ENCODE peak calls at places on chromosomes 6 and 20, in four cellular contexts. One of them, this sample, is unnamed. For H3K4me1, the result is how much of the 10 kb centered on the place peaks cover.

GRCh38 chr6:156017838-156018237 is 562.2 kb upstream of the NOX3 start:
- DNase-seq in body of pancreas: no peak
- DNase-seq in prostate gland: no peak
- DNase-seq in A549: no peak
- DNase-seq in this sample: no peak

GRCh38 chr20:56463428-56463827 is 5.0 kb upstream of the RTF2 start:
- DNase-seq in body of pancreas: no peak
- DNase-seq in A549: no peak
- DNase-seq in prostate gland: no peak
- DNase-seq in this sample: no peak

GRCh38 chr6:14658909-14659561 is 541.5 kb downstream of the CD83 start:
- DNase-seq in A549: no peak
- DNase-seq in body of pancreas: no peak
- DNase-seq in prostate gland: no peak
- DNase-seq in this sample: peak

GRCh38 chr6:165571068-165571682 is 91.9 kb downstream of the PDE10A start:
- DNase-seq in prostate gland: no peak
- DNase-seq in body of pancreas: no peak
- DNase-seq in A549: no peak
- DNase-seq in this sample: no peak

GRCh38 chr20:56748476-56749377 is 119.6 kb downstream of the TFAP2C start:
- DNase-seq in prostate gland: no peak
- DNase-seq in body of pancreas: no peak
- DNase-seq in A549: no peak
- DNase-seq in this sample: no peak

GRCh38 chr6:157185171-157185570 is 138.1 kb downstream of the TMEM242 start:
- DNase-seq in prostate gland: no peak
- DNase-seq in A549: no peak
- DNase-seq in body of pancreas: no peak
- DNase-seq in this sample: no peak

GRCh38 chr20:57507477-57507876 is 17.5 kb downstream of the CTCFL start:
- DNase-seq in A549: no peak
- DNase-seq in prostate gland: no peak
- DNase-seq in body of pancreas: peak
- DNase-seq in this sample: peak

GRCh38 chr6:79031821-79032590 is 46.0 kb downstream of the PHIP start:
- DNase-seq in A549: no peak
- DNase-seq in prostate gland: no peak
- DNase-seq in body of pancreas: no peak
- DNase-seq in this sample: no peak

GRCh38 chr6:137102851-137103492 is 58.2 kb upstream of the IL20RA start:
- DNase-seq in A549: no peak
- DNase-seq in prostate gland: no peak
- DNase-seq in body of pancreas: no peak
- DNase-seq in this sample: no peak

DNA sequence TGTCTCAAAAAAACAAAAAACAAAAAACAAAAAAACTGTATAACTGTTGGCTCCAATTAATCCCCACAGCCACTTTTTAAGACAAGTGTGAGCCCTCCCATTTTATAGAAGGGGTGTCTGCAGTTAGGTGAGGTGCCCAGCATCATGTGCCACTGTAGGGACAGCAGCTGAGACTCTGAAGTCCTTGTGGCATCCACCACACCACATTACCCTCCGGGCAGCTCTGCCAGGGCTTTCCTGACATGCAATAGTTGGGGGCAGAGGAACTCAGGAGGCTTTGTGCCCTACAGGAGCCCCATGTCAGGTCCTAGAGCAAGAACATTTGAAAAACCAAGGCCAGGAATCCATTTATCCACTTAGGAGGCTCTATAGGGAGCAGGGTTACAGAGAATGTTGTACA is 17.3 kb downstream of the PKIG start:
- DNase-seq in A549: no peak
- DNase-seq in prostate gland: no peak
- DNase-seq in body of pancreas: no peak
- DNase-seq in this sample: no peak
- H3K4me1 ChIP-seq in A549: under half
- H3K4me1 ChIP-seq in prostate gland: under half
- H3K4me1 ChIP-seq in body of pancreas: under half
- H3K4me1 ChIP-seq in this sample: under half

GRCh38 chr6:28734443-28734959 is 189.3 kb downstream of the TRIM27 start:
- DNase-seq in prostate gland: no peak
- DNase-seq in body of pancreas: no peak
- DNase-seq in A549: no peak
- DNase-seq in this sample: no peak

GRCh38 chr6:28736121-28736520 is 187.7 kb downstream of the TRIM27 start:
- DNase-seq in body of pancreas: no peak
- DNase-seq in prostate gland: no peak
- DNase-seq in A549: no peak
- DNase-seq in this sample: no peak

GRCh38 chr6:28738396-28738765 is 185.4 kb downstream of the TRIM27 start:
- DNase-seq in A549: no peak
- DNase-seq in prostate gland: no peak
- DNase-seq in body of pancreas: no peak
- DNase-seq in this sample: no peak

GRCh38 chr6:28741363-28741762 is 182.4 kb downstream of the TRIM27 start:
- DNase-seq in prostate gland: no peak
- DNase-seq in A549: no peak
- DNase-seq in body of pancreas: no peak
- DNase-seq in this sample: no peak

GRCh38 chr6:28737750-28738395 is 185.9 kb downstream of the TRIM27 start:
- DNase-seq in A549: no peak
- DNase-seq in body of pancreas: no peak
- DNase-seq in prostate gland: no peak
- DNase-seq in this sample: no peak
- H3K4me3 ChIP-seq in A549: no peak
- H3K4me3 ChIP-seq in body of pancreas: no peak
- H3K4me3 ChIP-seq in prostate gland: no peak
- H3K4me3 ChIP-seq in this sample: no peak

GRCh38 chr6:121645100-121645745 is 209.8 kb downstream of the GJA1 start:
- DNase-seq in prostate gland: no peak
- DNase-seq in body of pancreas: no peak
- DNase-seq in A549: no peak
- DNase-seq in this sample: no peak

GRCh38 chr6:121649951-121650350 is 214.5 kb downstream of the GJA1 start:
- DNase-seq in prostate gland: no peak
- DNase-seq in body of pancreas: no peak
- DNase-seq in A549: no peak
- DNase-seq in this sample: no peak

GRCh38 chr6:121652223-121652622 is 216.8 kb downstream of the GJA1 start:
- DNase-seq in A549: no peak
- DNase-seq in prostate gland: no peak
- DNase-seq in body of pancreas: no peak
- DNase-seq in this sample: no peak

GRCh38 chr6:121651420-121651819 is 216.0 kb downstream of the GJA1 start:
- DNase-seq in prostate gland: no peak
- DNase-seq in A549: no peak
- DNase-seq in body of pancreas: no peak
- DNase-seq in this sample: no peak

DNA sequence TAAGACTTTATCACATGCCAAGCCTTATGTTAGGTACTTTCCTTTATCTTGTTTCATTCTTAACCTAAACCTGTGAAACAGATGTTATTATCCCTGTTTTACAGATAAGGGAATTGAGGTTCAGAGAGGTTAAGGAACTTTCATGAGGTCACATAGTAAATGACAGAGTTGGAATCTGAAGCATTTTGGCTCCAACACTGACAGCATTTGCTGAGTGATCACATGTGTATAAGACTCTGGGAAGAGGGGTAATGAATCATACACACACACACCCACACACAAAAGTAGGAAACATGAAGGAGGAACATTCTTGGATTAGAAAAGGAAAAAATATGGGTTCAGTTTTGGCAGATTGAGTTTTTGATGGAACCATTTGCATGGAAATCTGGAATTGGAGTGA is 212.5 kb downstream of the GJA1 start:
- DNase-seq in A549: no peak
- DNase-seq in prostate gland: no peak
- DNase-seq in body of pancreas: no peak
- DNase-seq in this sample: no peak
- H3K4me1 ChIP-seq in A549: under half
- H3K4me1 ChIP-seq in prostate gland: under half
- H3K4me1 ChIP-seq in body of pancreas: under half
- H3K4me1 ChIP-seq in this sample: under half

DNA sequence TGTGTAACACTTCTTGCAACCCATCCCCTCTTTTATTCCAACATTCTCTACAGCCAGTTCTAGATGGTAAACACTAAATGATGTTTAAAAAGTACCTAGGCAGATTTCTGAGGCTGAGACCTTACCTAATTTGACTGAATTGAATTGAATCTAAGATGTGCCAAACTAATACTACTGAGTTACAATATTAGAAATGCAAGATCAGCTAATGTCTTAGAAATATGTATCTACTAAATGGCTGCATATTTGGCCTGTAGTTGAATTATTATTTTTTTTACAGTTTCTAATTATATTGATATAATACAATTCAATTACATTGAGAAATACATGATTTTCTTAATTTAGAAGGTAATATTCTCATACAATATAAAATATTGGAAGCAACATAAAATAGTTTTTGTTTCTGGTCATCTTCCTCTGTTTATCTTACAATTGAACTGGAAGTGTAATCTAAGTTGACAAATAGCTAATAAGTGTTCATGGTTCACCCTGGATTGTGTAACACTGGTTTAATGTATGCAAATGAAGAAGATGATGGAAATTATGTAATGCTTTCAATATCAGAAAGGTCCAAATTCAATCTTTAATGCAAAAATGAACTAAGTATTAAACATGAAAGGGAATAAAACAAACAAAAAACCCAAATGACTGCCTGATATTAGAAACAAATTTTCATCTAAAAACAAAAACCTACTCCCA is 2.9 kb downstream of the MAP3K7 start:
- DNase-seq in body of pancreas: no peak
- DNase-seq in A549: no peak
- DNase-seq in prostate gland: no peak
- DNase-seq in this sample: no peak
- H3K4me3 ChIP-seq in body of pancreas: no peak
- H3K4me3 ChIP-seq in A549: no peak
- H3K4me3 ChIP-seq in prostate gland: no peak
- H3K4me3 ChIP-seq in this sample: no peak